ENCODE peak calls at places on chromosomes 11 and 22, in ten cellular contexts. M is fibroblast of villous mesenchyme; I is fibroblast of pulmonary artery; O is CD4-positive, alpha-beta T cell; X is BJ; W is neural progenitor cell; P is endothelial cell; A is AG09309; C is transverse colon; K is MM.1S. S is an unnamed sample.

GRCh38 chr11:30610628-30611027 is 24.5 kb upstream of the MPPED2 start:
- DNase-seq in X (no peak), I (no peak), K (no peak), W (no peak), M (no peak), O (no peak), A (no peak), C (no peak), P (no peak), S (no peak)

GRCh38 chr11:6812391-6813005 is 13.0 kb upstream of the OR6A2 start:
- DNase-seq in A (no peak), K (peak), M (peak), W (peak), X (no peak), P (peak), O (no peak), C (no peak), I (peak), S (peak)

GRCh38 chr22:45009881-45010531 is at the start of gene PHF21B:
- DNase-seq in I (peak), M (peak), W (peak), K (no peak), A (no peak), X (no peak), C (no peak), O (no peak), P (peak), S (peak)

GRCh38 chr11:88972210-88972609 is 93.6 kb downstream of the GRM5 start:
- DNase-seq in I (no peak), P (no peak), W (no peak), M (no peak), A (no peak), X (no peak), K (no peak), C (no peak), O (no peak), S (no peak)

GRCh38 chr22:30605449-30606110 is 1.4 kb upstream of the TCN2 start:
- DNase-seq in X (no peak), W (peak), O (peak), M (peak), C (peak), I (peak), A (no peak), P (peak), K (peak), S (peak)

GRCh38 chr11:130166457-130166784 is 6.8 kb downstream of the ST14 start:
- DNase-seq in P (no peak), K (no peak), I (peak), W (no peak), C (peak), X (peak), A (peak), O (no peak), M (peak), S (no peak)

GRCh38 chr11:43784301-43784700 is 96.3 kb upstream of the ALKBH3 start:
- DNase-seq in W (no peak), C (no peak), M (no peak), I (no peak), P (no peak), X (no peak), A (no peak), K (no peak), O (no peak), S (no peak)

GRCh38 chr11:1772270-1773130 is 8.8 kb upstream of the CTSD start:
- DNase-seq in W (peak), M (peak), K (no peak), O (no peak), A (peak), C (peak), I (peak), X (peak), P (no peak), S (no peak)

GRCh38 chr11:119295178-119295577 is 21.8 kb downstream of the MCAM start:
- DNase-seq in W (no peak), A (no peak), P (no peak), M (peak), K (no peak), I (peak), C (no peak), O (no peak), X (no peak), S (no peak)

GRCh38 chr11:69545976-69546617 is 64.6 kb downstream of the LINC01488 start:
- DNase-seq in O (no peak), K (no peak), M (no peak), X (no peak), I (no peak), C (no peak), W (no peak), A (no peak), P (no peak), S (no peak)

GRCh38 chr11:69542314-69543168 is 61.1 kb downstream of the LINC01488 start:
- DNase-seq in A (no peak), I (no peak), P (no peak), X (no peak), K (no peak), W (no peak), M (no peak), C (no peak), O (no peak), S (no peak)

GRCh38 chr11:69550846-69551245 is 69.4 kb downstream of the LINC01488 start:
- DNase-seq in M (no peak), P (no peak), O (no peak), X (no peak), K (no peak), A (no peak), I (no peak), C (no peak), W (no peak), S (no peak)

GRCh38 chr11:69551963-69552362 is 70.5 kb downstream of the LINC01488 start:
- DNase-seq in K (no peak), A (no peak), W (no peak), C (no peak), M (no peak), I (no peak), P (no peak), O (no peak), X (no peak), S (no peak)

DNA sequence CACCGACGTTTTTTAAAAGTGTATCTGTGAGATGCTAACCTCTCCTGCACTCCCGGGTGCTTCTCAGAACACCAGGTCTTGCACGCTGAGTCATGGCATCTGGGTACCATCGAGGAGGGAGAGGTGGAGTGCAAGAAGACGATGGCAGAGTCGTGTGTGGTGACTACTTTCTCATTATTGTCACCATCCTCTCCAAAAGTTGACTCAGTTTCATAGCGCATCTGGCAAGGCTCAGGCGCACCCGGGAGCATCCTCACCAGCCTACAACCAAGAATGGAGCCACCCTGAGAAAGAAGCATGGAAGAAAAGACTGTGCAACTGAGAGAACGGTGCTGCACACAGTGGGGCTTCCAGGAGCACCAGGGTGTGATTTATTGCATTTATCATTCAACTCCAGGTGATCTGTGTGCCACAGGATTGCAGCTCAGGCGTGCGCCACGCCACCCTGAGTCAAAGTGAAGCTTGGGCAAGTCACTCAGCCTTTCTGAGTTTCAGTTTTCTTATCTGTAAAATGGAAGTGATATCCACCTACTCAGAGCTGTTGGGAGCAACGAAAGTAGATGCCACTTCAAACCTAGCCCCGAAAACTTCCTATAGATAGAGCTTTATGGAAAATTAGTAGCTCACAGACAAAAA is 65.4 kb downstream of the LINC01488 start:
- DNase-seq in C (no peak), A (no peak), K (peak), O (no peak), P (no peak), M (no peak), I (no peak), W (no peak), X (no peak), S (no peak)
- TF ChIP-seq CTCF in C (no peak), A (no peak), K (peak), O (no peak), P (no peak), M (no peak), I (no peak), W (no peak), X (no peak), S (no peak)

DNA sequence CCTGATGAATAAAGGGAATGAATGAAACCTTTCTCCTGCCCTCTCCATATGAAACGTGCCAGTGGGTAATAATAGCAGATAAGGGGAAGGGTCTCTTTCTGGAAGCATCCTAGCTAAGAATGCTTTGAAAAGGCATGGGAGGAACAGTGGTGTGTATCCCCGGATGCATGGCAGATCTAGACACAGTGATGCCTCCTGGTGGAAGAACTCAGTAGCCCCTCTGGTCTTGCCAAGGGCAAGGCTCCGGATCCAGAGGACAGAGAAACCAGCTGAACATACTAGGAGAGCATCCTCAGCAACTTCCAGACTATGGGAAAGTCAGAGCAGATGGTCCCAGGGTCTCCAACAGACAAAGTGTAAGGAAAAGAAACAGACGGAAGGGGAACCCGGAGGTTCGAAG is 6.4 kb downstream of the BAIAP2L2 start:
- DNase-seq in P (no peak), X (no peak), W (peak), O (no peak), A (no peak), I (peak), K (peak), M (peak), C (no peak), S (no peak)
- TF ChIP-seq CTCF in P (no peak), X (peak), W (peak), O (no peak), A (peak), I (peak), K (peak), M (peak), C (peak), S (peak)

GRCh38 chr11:64317961-64318693 is at the start of gene PRDX5:
- DNase-seq in C (peak), A (peak), K (peak), X (peak), P (peak), I (peak), W (peak), O (peak), M (peak), S (peak)
- TF ChIP-seq CTCF in C (peak), A (no peak), K (peak), X (peak), P (no peak), I (peak), W (peak), O (peak), M (peak), S (no peak)

GRCh38 chr11:121591405-121592033 is 138.8 kb upstream of the SORL1-AS1 start:
- DNase-seq in O (peak), W (peak), I (peak), A (peak), K (peak), C (peak), P (peak), M (peak), X (peak), S (peak)

GRCh38 chr11:121588747-121589146 is 136.0 kb upstream of the SORL1-AS1 start:
- DNase-seq in A (no peak), K (no peak), C (no peak), M (no peak), X (no peak), O (no peak), W (no peak), P (no peak), I (no peak), S (no peak)

GRCh38 chr11:121589946-121590537 is 137.3 kb upstream of the SORL1-AS1 start:
- DNase-seq in A (no peak), C (no peak), K (no peak), W (no peak), M (no peak), P (no peak), I (no peak), O (no peak), X (no peak), S (no peak)

GRCh38 chr11:121592708-121593107 is 139.9 kb upstream of the SORL1-AS1 start:
- DNase-seq in P (no peak), W (no peak), C (no peak), M (no peak), I (no peak), X (no peak), O (no peak), A (no peak), K (no peak), S (no peak)

GRCh38 chr11:121590772-121591404 is 138.1 kb upstream of the SORL1-AS1 start:
- DNase-seq in M (no peak), X (no peak), O (no peak), A (no peak), I (no peak), K (no peak), C (no peak), P (no peak), W (no peak), S (no peak)
- TF ChIP-seq CTCF in M (no peak), X (no peak), O (no peak), A (no peak), I (no peak), K (no peak), C (no peak), P (no peak), W (no peak), S (no peak)

DNA sequence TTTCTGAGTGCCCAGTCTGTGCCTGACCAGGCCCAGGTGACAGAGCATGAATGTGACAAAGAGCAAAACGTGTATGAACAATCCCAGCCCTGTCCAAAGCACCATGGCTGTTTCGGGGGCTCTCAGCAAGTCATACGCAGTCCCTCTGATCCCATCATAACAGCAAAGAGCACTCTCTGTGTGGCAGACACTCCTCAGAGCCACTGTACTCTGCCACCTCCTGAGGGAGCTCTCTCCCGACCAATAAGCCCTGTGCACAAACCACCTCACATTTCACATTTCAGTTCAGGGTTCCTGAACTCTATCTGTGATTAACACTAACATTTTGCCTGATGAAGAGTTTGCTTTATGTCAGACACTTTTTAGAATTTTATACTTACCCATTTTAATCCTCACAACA is 6.6 kb downstream of the DGCR2 start:
- DNase-seq in C (no peak), W (no peak), O (no peak), K (no peak), M (no peak), X (no peak), A (no peak), I (peak), P (no peak), S (no peak)
- TF ChIP-seq CTCF in C (no peak), W (no peak), O (no peak), K (no peak), M (no peak), X (peak), A (no peak), I (peak), P (no peak), S (no peak)

DNA sequence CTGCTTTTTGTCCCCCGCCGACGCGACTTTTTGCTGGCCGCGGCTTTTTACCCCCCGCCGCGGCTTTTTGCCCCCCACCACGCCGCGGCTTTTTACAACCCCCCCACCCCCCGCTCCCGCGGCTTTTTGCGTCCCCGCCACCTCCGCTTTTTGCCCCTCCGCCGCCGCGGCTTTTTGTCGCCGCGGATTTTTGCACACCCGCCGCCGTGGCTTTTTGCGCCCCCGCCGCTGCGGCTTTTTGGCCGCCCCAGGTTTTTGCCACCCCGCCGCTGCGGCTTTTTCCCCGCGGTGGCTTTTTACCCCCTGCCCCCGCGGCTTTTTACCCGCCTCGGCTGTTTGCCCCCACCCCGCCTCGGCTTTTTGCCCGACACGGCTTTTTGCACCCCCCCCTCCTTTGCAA is 205.5 kb downstream of the CCT8L2 start:
- DNase-seq in M (no peak), O (no peak), W (no peak), K (no peak), C (no peak), X (no peak), P (no peak), A (no peak), I (no peak), S (no peak)
- TF ChIP-seq CTCF in M (no peak), O (no peak), W (no peak), K (no peak), C (no peak), X (no peak), P (no peak), A (no peak), I (no peak), S (no peak)

DNA sequence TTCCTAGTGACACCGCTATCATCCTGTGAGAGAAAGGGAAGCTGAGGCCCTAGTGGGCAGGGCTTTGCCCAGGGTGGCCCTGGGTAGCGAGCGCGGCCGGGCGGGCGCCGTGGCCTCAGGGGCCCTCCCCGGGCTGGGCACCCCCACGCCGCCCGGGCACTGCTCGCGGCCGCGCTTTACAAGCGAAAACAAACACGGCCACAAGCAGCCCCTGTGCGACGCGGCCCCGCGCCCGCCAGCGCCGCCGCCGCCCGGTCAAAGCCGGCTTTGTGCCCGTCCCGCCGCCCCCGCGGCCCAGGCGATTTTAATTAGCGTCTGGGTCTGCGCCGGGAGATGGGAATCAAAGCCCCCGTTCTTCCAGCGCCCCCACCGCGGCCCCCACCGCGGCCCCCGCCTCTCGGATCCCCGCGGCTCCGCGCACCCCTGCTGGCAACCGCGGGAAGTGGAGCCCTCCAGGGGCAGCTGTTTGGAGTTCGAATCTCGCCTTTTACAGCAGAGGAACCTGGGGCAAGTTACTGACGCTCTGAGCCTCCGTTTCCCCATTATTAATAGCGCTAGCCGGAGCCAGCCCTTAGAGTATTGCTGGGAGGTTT is 47.9 kb downstream of the CHRDL2 start:
- DNase-seq in P (peak), A (no peak), O (no peak), W (peak), M (peak), C (peak), K (no peak), X (no peak), I (no peak), S (peak)
- TF ChIP-seq CTCF in P (peak), A (peak), O (no peak), W (peak), M (peak), C (peak), K (peak), X (peak), I (peak), S (peak)

S was measured in neural crest cell.